ENCODE peak calls at places on chromosome X, in nine cellular contexts. E is right cardiac atrium, H is GM23248, W is adipocyte, Y is neuronal stem cell, S is mucosa of descending colon, T is uterus, G is body of pancreas, N is PC-9. J is an unnamed sample. For H3K4me1, the result is how much of the 10 kb centered on the place peaks cover.

GRCh38 chrX:48934581-48935331 is 15.9 kb upstream of the PIM2 start:
- DNase-seq in E (no peak), H (no peak), W (no peak), Y (no peak), S (no peak), T (no peak), G (no peak), N (no peak), J (no peak)

GRCh38 chrX:15343075-15343476 is 7.8 kb upstream of the PIGA start:
- DNase-seq in E (peak), H (peak), W (peak), Y (no peak), S (no peak), T (no peak), G (no peak), N (no peak), J (no peak)

GRCh38 chrX:109856974-109857373 is 123.9 kb upstream of the ACSL4 start:
- DNase-seq in E (no peak), H (peak), W (peak), Y (peak), S (no peak), T (no peak), G (no peak), N (no peak), J (no peak)

GRCh38 chrX:70433848-70434351 is 10.7 kb upstream of the DLG3 start:
- DNase-seq in E (peak), H (peak), W (peak), Y (peak), S (peak), T (peak), G (peak), N (peak), J (peak)

GRCh38 chrX:74382613-74383012 is 38.7 kb upstream of the SLC16A2 start:
- DNase-seq in E (peak), H (peak), W (peak), Y (peak), S (no peak), T (peak), G (peak), N (peak), J (peak)

GRCh38 chrX:49754238-49754857 is 58.6 kb upstream of the PAGE1 start:
- DNase-seq in E (peak), H (peak), W (peak), Y (peak), S (no peak), T (peak), G (peak), N (peak), J (peak)

GRCh38 chrX:42678133-42678532 is 99.8 kb downstream of the PPP1R2C start:
- DNase-seq in E (peak), H (peak), W (peak), Y (no peak), S (no peak), T (no peak), G (peak), N (no peak), J (no peak)

GRCh38 chrX:45761920-45762319 is 561.2 kb upstream of the DIPK2B start:
- DNase-seq in E (no peak), H (no peak), W (no peak), Y (no peak), S (no peak), T (no peak), G (no peak), N (no peak), J (no peak)

GRCh38 chrX:129876734-129877395 is 29.1 kb upstream of the UTP14A start:
- DNase-seq in E (no peak), H (peak), W (peak), Y (no peak), S (no peak), T (no peak), G (no peak), N (peak), J (no peak)

GRCh38 chrX:150643271-150643670 is 49.9 kb upstream of the MTMR1 start:
- DNase-seq in E (no peak), H (peak), W (peak), Y (no peak), S (no peak), T (no peak), G (no peak), N (no peak), J (no peak)

GRCh38 chrX:109840585-109840984 is 107.5 kb upstream of the ACSL4 start:
- DNase-seq in E (peak), H (peak), W (peak), Y (no peak), S (no peak), T (peak), G (no peak), N (peak), J (no peak)

GRCh38 chrX:38975368-38975767 is 174.1 kb downstream of the MID1IP1 start:
- DNase-seq in E (no peak), H (no peak), W (peak), Y (no peak), S (no peak), T (no peak), G (no peak), N (no peak), J (no peak)

GRCh38 chrX:53294024-53294648 is 12.8 kb upstream of the IQSEC2 start:
- DNase-seq in E (no peak), H (peak), W (peak), Y (no peak), S (no peak), T (no peak), G (no peak), N (no peak), J (no peak)

GRCh38 chrX:47634871-47635575 is 5.3 kb upstream of the CFP start:
- DNase-seq in E (no peak), H (no peak), W (no peak), Y (no peak), S (no peak), T (no peak), G (no peak), N (no peak), J (no peak)

GRCh38 chrX:24242649-24243556 is 71.0 kb downstream of the SUPT20HL2 start:
- DNase-seq in E (peak), H (peak), W (peak), Y (no peak), S (no peak), T (peak), G (peak), N (no peak), J (no peak)

GRCh38 chrX:39639871-39640270 is 457.9 kb downstream of the BCOR start:
- DNase-seq in E (no peak), H (no peak), W (no peak), Y (no peak), S (no peak), T (no peak), G (no peak), N (no peak), J (no peak)

GRCh38 chrX:71106427-71106826 is at the start of gene CXorf65:
- DNase-seq in E (no peak), H (no peak), W (no peak), Y (no peak), S (no peak), T (no peak), G (no peak), N (no peak), J (no peak)

GRCh38 chrX:13774696-13775095 is 40.1 kb downstream of the OFD1 start:
- DNase-seq in E (no peak), H (no peak), W (no peak), Y (no peak), S (no peak), T (no peak), G (no peak), N (no peak), J (no peak)

GRCh38 chrX:27728291-27728690 is 79.5 kb upstream of the MAGEB10 start:
- DNase-seq in E (no peak), H (no peak), W (no peak), Y (no peak), S (no peak), T (no peak), G (no peak), N (no peak), J (no peak)

GRCh38 chrX:9341305-9342201 is 123.3 kb upstream of the TBL1X start:
- DNase-seq in E (peak), H (peak), W (peak), Y (peak), S (peak), T (peak), G (peak), N (no peak), J (peak)

GRCh38 chrX:22758807-22759481 is 240.8 kb upstream of the DDX53 start:
- DNase-seq in E (no peak), H (no peak), W (no peak), Y (no peak), S (no peak), T (no peak), G (no peak), N (no peak), J (no peak)

GRCh38 chrX:332916-333610 is 14.5 kb upstream of the GTPBP6 start:
- DNase-seq in E (no peak), H (no peak), W (no peak), Y (no peak), S (peak), T (no peak), G (no peak), N (no peak), J (peak)

GRCh38 chrX:4277122-4277521 is 563.7 kb upstream of the PRKX start:
- DNase-seq in E (no peak), H (no peak), W (no peak), Y (no peak), S (no peak), T (no peak), G (no peak), N (no peak), J (no peak)

GRCh38 chrX:3806630-3807029 is 93.2 kb upstream of the PRKX start:
- DNase-seq in E (no peak), H (no peak), W (no peak), Y (no peak), S (no peak), T (no peak), G (no peak), N (no peak), J (no peak)

GRCh38 chrX:57906790-57907189 is 3.5 kb downstream of the ZXDA start:
- DNase-seq in E (no peak), H (peak), W (peak), Y (no peak), S (no peak), T (no peak), G (no peak), N (no peak), J (no peak)

GRCh38 chrX:47169726-47170515 is 23.7 kb upstream of the UBA1 start:
- DNase-seq in E (peak), H (peak), W (peak), Y (no peak), S (peak), T (peak), G (no peak), N (no peak), J (peak)

GRCh38 chrX:110588853-110589252 is 206.8 kb downstream of the CHRDL1 start:
- DNase-seq in E (no peak), H (no peak), W (no peak), Y (no peak), S (no peak), T (no peak), G (peak), N (no peak), J (no peak)

GRCh38 chrX:87621697-87622096 is 104.1 kb downstream of the KLHL4 start:
- DNase-seq in E (no peak), H (no peak), W (no peak), Y (no peak), S (no peak), T (no peak), G (no peak), N (no peak), J (no peak)

GRCh38 chrX:145817299-145817665 is 347 bp upstream of the SLITRK2 start:
- DNase-seq in E (no peak), H (no peak), W (no peak), Y (no peak), S (no peak), T (no peak), G (no peak), N (no peak), J (no peak)

GRCh38 chrX:2840961-2841360 is 12.2 kb downstream of the GYG2 start:
- DNase-seq in E (no peak), H (no peak), W (no peak), Y (no peak), S (no peak), T (no peak), G (no peak), N (no peak), J (no peak)

DNA sequence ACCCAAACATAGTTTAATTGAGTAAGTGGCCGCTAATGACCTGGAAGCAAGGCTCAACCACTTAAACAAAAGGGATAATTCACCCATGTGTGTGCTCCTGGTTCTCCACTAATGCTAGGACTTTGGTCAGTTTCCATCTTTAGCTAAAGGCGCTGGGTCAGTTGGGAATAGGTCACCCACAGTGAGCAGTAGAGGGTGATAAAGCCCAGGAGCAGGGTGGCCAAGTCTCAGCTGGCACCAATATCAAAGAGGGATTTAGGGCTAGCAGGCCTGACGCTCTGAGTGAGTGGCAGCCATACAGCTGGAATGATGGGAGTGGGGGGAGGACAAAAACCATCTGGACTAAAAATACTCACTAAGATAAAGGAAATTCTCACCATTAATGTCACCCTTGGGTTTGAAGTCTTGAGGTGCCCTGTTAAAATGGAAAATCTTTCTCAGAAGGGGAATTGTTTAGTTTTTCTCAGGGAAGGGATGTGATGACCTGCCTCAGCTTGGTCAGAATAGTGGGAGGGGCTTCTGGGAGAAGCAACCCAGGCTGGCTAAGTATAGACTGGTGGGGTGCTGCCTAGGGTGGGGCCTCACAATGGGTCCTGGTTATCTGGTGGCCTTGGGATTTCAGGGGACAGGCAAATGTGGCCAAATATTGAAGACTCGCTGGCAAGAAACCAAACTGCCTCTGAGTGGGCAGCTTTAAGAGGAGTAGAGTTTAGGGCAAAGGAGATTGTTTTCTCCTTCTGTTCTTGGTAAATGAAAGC is 47.1 kb downstream of the TSC22D3 start:
- DNase-seq in E (no peak), H (no peak), W (no peak), Y (no peak), S (no peak), T (no peak), G (no peak), N (no peak), J (no peak)
- H3K4me1 ChIP-seq in E (under half), H (under half), W (under half), Y (under half), S (under half), T (under half), G (half or more), N (half or more), J (under half)

GRCh38 chrX:134183665-134184064 is 53.3 kb upstream of the CCDC160 start:
- DNase-seq in E (no peak), H (no peak), W (no peak), Y (no peak), S (no peak), T (no peak), G (no peak), N (no peak), J (no peak)

GRCh38 chrX:134191276-134191675 is 45.7 kb upstream of the CCDC160 start:
- DNase-seq in E (no peak), H (no peak), W (no peak), Y (no peak), S (no peak), T (no peak), G (no peak), N (no peak), J (no peak)

GRCh38 chrX:134181261-134181660 is 55.7 kb upstream of the CCDC160 start:
- DNase-seq in E (no peak), H (no peak), W (no peak), Y (no peak), S (no peak), T (no peak), G (no peak), N (no peak), J (no peak)

GRCh38 chrX:134184936-134185335 is 52.0 kb upstream of the CCDC160 start:
- DNase-seq in E (no peak), H (no peak), W (no peak), Y (no peak), S (no peak), T (no peak), G (no peak), N (no peak), J (no peak)

GRCh38 chrX:134186362-134187121 is 50.4 kb upstream of the CCDC160 start:
- DNase-seq in E (no peak), H (no peak), W (no peak), Y (no peak), S (no peak), T (no peak), G (no peak), N (peak), J (no peak)
- H3K4me3 ChIP-seq in E (no peak), H (no peak), W (no peak), Y (no peak), S (no peak), T (no peak), G (no peak), N (no peak), J (no peak)

GRCh38 chrX:154824638-154825037 is 9.8 kb downstream of the SMIM9 start:
- DNase-seq in E (no peak), H (no peak), W (no peak), Y (no peak), S (no peak), T (no peak), G (no peak), N (no peak), J (no peak)

GRCh38 chrX:154818916-154819770 is 13.9 kb upstream of the MPP1 start:
- DNase-seq in E (no peak), H (no peak), W (no peak), Y (no peak), S (no peak), T (no peak), G (no peak), N (no peak), J (no peak)

GRCh38 chrX:154821523-154821922 is 12.9 kb downstream of the SMIM9 start:
- DNase-seq in E (no peak), H (no peak), W (no peak), Y (no peak), S (no peak), T (no peak), G (no peak), N (no peak), J (no peak)

GRCh38 chrX:154819771-154820341 is 14.6 kb upstream of the MPP1 start:
- DNase-seq in E (no peak), H (no peak), W (no peak), Y (no peak), S (no peak), T (no peak), G (no peak), N (no peak), J (no peak)

GRCh38 chrX:154822029-154822428 is 12.4 kb downstream of the SMIM9 start:
- DNase-seq in E (no peak), H (no peak), W (no peak), Y (no peak), S (no peak), T (no peak), G (no peak), N (no peak), J (no peak)
- H3K4me1 ChIP-seq in E (under half), H (under half), W (under half), Y (under half), S (under half), T (under half), G (under half), N (under half), J (under half)

DNA sequence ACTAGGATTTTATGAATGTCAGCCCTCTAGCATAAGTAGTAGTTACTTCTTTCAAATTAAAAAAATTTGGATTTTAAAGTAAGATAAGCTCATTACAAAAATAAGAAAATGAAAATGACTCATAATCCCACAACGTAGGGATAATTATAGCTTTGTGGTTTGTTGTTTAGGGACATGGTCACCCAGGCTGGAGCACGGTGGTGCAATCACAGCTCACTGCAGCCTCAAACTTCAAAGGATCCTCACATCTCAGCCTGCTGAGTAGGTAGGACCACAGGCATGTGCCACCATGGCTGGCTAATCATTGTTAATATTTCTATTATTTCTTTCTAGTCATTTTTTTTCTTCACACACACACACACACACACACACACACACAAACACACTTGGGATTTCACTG is 57.6 kb downstream of the PLAC1 start:
- DNase-seq in E (no peak), H (peak), W (peak), Y (no peak), S (no peak), T (no peak), G (no peak), N (no peak), J (no peak)
- H3K4me3 ChIP-seq in E (no peak), H (no peak), W (no peak), Y (no peak), S (no peak), T (no peak), G (no peak), N (no peak), J (no peak)

GRCh38 chrX:69107747-69108410 is 57.4 kb downstream of the PJA1 start:
- DNase-seq in E (no peak), H (no peak), W (no peak), Y (no peak), S (no peak), T (no peak), G (no peak), N (no peak), J (no peak)

GRCh38 chrX:69104756-69105434 is 60.4 kb downstream of the PJA1 start:
- DNase-seq in E (no peak), H (no peak), W (no peak), Y (no peak), S (no peak), T (no peak), G (no peak), N (peak), J (no peak)

GRCh38 chrX:69109706-69110635 is 55.3 kb downstream of the PJA1 start:
- DNase-seq in E (no peak), H (peak), W (peak), Y (no peak), S (no peak), T (peak), G (no peak), N (peak), J (no peak)

GRCh38 chrX:69109036-69109663 is 56.1 kb downstream of the PJA1 start:
- DNase-seq in E (no peak), H (no peak), W (no peak), Y (no peak), S (no peak), T (no peak), G (no peak), N (no peak), J (no peak)

GRCh38 chrX:69107231-69107739 is 58.0 kb downstream of the PJA1 start:
- DNase-seq in E (peak), H (no peak), W (no peak), Y (no peak), S (no peak), T (peak), G (peak), N (peak), J (no peak)
- H3K4me1 ChIP-seq in E (under half), H (under half), W (under half), Y (under half), S (under half), T (under half), G (under half), N (under half), J (under half)

GRCh38 chrX:36957425-36958328 is 50.5 kb upstream of the FAM47C start:
- DNase-seq in E (no peak), H (no peak), W (peak), Y (peak), S (peak), T (no peak), G (peak), N (peak), J (peak)
- H3K4me3 ChIP-seq in E (peak), H (no peak), W (peak), Y (peak), S (no peak), T (no peak), G (peak), N (no peak), J (peak)

DNA sequence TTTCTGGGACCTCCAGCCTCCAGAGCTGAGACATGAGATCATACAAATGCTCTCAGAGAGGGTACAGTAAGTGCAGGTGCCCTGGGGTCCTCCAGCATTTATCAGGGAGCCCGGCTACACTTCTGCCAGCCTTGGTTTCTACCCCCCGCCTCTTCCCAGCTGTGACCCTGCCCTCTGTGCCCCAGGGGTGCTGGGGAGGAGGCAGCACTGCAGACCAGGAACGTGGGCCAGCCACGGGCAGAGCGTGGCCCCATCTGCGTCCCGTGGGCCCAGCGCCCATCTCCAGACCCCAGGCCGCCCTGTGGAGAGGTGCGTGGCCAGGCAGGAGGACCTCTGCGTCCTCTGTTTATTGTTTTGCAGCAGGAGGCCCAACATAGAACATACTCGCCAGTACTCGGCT is 6.1 kb downstream of the SLC25A6 start:
- DNase-seq in E (no peak), H (no peak), W (no peak), Y (no peak), S (no peak), T (no peak), G (peak), N (no peak), J (peak)
- H3K4me1 ChIP-seq in E (under half), H (under half), W (under half), Y (under half), S (under half), T (under half), G (under half), N (under half), J (under half)

J was measured in upper lobe of right lung.